ENCODE peak calls at places on chromosomes 5 and 9, in five cellular contexts. K is Caco-2; B is right atrium auricular region; W is DND-41; G is effector memory CD4-positive, alpha-beta T cell. P is an unnamed sample. For H3K4me1, the result is how much of the 10 kb centered on the place peaks cover.

GRCh38 chr5:168076561-168076991 is 214.9 kb upstream of the WWC1 start:
- DNase-seq in K (peak), B (no peak), W (peak), G (no peak), P (peak)

GRCh38 chr5:74762599-74762998 is 4.3 kb downstream of the GFM2 start:
- DNase-seq in K (no peak), B (no peak), W (no peak), G (no peak), P (no peak)

GRCh38 chr9:13424872-13425271 is 145.4 kb upstream of the MPDZ start:
- DNase-seq in K (no peak), B (no peak), W (no peak), G (no peak), P (no peak)

GRCh38 chr5:168317521-168318147 is 26.2 kb downstream of the WWC1 start:
- DNase-seq in K (peak), B (no peak), W (no peak), G (no peak), P (peak)

GRCh38 chr9:87270241-87271234 is 227.1 kb upstream of the DAPK1 start:
- DNase-seq in K (no peak), B (peak), W (no peak), G (no peak), P (peak)

GRCh38 chr5:96006291-96006690 is 44.6 kb upstream of the ELL2 start:
- DNase-seq in K (no peak), B (no peak), W (no peak), G (no peak), P (no peak)

GRCh38 chr5:141516648-141517025 is 27.8 kb downstream of the PCDHGC5 start:
- DNase-seq in K (no peak), B (no peak), W (no peak), G (no peak), P (no peak)

GRCh38 chr5:107805819-107806218 is 135.1 kb upstream of the EFNA5 start:
- DNase-seq in K (no peak), B (no peak), W (no peak), G (no peak), P (no peak)

GRCh38 chr5:107431998-107432397 is 238.7 kb downstream of the EFNA5 start:
- DNase-seq in K (no peak), B (no peak), W (no peak), G (no peak), P (no peak)

GRCh38 chr9:69376651-69377050 is 51.6 kb downstream of the ENTREP1 start:
- DNase-seq in K (no peak), B (peak), W (no peak), G (no peak), P (no peak)

GRCh38 chr9:37034938-37035471 is 937 bp upstream of the PAX5 start:
- DNase-seq in K (no peak), B (no peak), W (no peak), G (no peak), P (no peak)

GRCh38 chr5:109350537-109351270 is 59.1 kb downstream of the PJA2 start:
- DNase-seq in K (no peak), B (no peak), W (no peak), G (no peak), P (peak)

GRCh38 chr9:130174920-130175321 is 2.7 kb downstream of the NCS1 start:
- DNase-seq in K (no peak), B (no peak), W (no peak), G (no peak), P (no peak)

GRCh38 chr9:133119039-133119438 is 2.0 kb downstream of the RALGDS start:
- DNase-seq in K (no peak), B (no peak), W (no peak), G (no peak), P (no peak)

GRCh38 chr9:132407196-132407595 is 556 bp upstream of the TTF1 start:
- DNase-seq in K (no peak), B (no peak), W (no peak), G (no peak), P (no peak)

GRCh38 chr9:124708633-124709032 is 62.5 kb downstream of the NR6A1 start:
- DNase-seq in K (no peak), B (no peak), W (no peak), G (no peak), P (peak)

GRCh38 chr9:69871143-69871834 is 50.7 kb downstream of the CFAP95 start:
- DNase-seq in K (no peak), B (no peak), W (no peak), G (no peak), P (no peak)

GRCh38 chr9:20903214-20903613 is 128.2 kb downstream of the HACD4 start:
- DNase-seq in K (peak), B (no peak), W (no peak), G (no peak), P (no peak)

GRCh38 chr5:15009420-15009819 is 137.8 kb upstream of the ANKH start:
- DNase-seq in K (peak), B (no peak), W (no peak), G (no peak), P (peak)

GRCh38 chr9:3997492-3997891 is 302.4 kb downstream of the GLIS3 start:
- DNase-seq in K (no peak), B (no peak), W (no peak), G (no peak), P (no peak)
- H3K4me1 ChIP-seq in K (under half), B (under half), W (under half), G (under half), P (under half)

DNA sequence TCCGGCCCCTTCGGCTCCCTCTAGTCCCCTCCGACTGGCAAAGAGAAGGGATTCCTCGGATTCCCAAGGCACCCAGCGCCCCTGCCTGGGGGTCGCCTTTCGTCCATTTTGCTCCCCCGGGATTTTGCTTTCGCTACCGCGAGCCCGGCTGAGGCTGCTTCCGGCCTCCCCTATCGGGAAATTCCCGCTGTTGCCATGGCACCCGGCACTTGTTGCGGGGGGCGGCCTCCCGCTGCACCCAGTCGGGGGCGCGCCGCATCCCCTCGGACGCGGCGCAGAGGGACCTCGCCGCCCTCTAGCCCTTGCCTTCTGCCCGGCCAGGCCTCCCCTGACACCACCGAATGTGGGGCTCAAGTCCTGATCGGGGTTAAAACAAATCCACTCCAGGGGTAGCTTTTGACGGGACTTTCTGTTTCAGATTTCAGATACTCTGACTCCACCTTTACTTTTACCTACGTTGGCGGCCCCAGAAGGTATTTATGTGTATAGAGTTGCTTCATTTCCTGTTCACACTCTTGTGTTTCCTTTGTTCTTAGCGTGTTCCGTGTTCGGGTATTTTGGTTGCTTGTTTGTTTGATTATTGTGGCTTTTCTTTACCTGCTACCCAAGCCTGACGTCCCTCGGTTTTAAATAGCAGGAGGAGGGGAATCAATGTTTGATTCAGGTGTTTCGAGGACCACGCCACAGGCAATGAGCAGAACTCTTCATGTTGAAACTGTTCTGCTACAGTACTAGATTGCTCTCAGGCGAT is 1.4 kb downstream of the PARP8 start:
- DNase-seq in K (peak), B (no peak), W (peak), G (peak), P (peak)
- H3K4me1 ChIP-seq in K (under half), B (under half), W (half or more), G (under half), P (under half)

GRCh38 chr5:178372091-178372695 is 139.6 kb upstream of the PHYKPL start:
- DNase-seq in K (no peak), B (no peak), W (no peak), G (no peak), P (no peak)
- H3K4me1 ChIP-seq in K (under half), B (under half), W (under half), G (under half), P (under half)

GRCh38 chr5:97041239-97041638 is 101.2 kb downstream of the LIX1 start:
- DNase-seq in K (peak), B (no peak), W (no peak), G (no peak), P (no peak)
- H3K4me1 ChIP-seq in K (under half), B (under half), W (under half), G (under half), P (under half)

DNA sequence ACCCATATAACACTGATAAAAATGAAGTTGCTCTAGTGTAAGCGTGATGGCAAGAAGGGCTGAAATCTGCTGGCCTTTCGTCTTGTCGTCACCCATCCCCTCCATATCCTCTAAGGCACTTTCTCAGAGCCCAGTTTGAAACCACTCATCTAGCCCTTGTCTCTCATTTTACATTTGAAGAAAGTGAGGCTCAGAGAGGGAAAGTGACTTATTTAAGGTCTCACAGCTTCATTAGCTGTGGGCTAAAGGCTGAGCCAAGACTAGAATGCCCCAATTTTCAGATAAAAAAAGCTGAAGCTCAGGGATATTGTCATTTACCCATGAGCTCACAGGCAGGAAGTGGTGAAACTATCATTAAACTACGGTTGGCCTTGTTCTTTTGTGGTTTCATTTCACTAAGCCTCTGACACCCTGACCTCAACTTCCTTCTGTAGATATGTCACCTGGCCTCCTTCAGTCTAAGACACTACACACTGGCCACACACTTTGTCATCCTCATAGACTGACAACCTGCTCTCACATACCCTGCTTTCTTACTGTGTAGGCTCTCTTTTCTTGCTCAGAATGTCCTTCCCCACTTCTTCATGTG is 176.7 kb upstream of the DMAC1 start:
- DNase-seq in K (no peak), B (no peak), W (peak), G (peak), P (no peak)
- H3K4me1 ChIP-seq in K (under half), B (under half), W (half or more), G (under half), P (under half)

DNA sequence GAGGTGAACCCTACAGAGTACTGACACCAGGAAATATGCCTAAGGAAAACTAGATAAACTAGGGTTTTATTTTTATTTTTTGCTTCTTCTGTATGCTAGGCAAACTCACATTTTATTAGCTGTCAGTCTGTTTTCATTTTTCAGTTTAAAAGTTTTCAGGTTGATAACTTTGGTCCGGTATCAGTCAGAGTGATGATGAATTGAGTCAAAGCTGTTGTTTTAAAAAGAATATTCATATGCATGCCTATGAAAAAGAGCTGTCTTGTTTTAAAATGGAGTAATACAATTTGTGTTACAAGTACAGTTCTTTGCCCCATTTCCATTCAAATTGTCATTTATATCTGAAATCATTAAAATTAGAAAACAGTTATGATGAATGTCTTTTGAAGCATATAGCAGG is 22.6 kb downstream of the MAP3K1 start:
- DNase-seq in K (no peak), B (no peak), W (no peak), G (no peak), P (no peak)
- H3K4me1 ChIP-seq in K (under half), B (under half), W (under half), G (half or more), P (under half)

GRCh38 chr9:137044042-137044441 is 1.9 kb downstream of the NPDC1 start:
- DNase-seq in K (no peak), B (no peak), W (no peak), G (no peak), P (no peak)

GRCh38 chr9:137044502-137045177 is 1.3 kb downstream of the NPDC1 start:
- DNase-seq in K (no peak), B (no peak), W (no peak), G (no peak), P (no peak)

GRCh38 chr9:137045294-137046093 is 483 bp downstream of the NPDC1 start:
- DNase-seq in K (peak), B (no peak), W (no peak), G (no peak), P (peak)

GRCh38 chr9:137041134-137041533 is 4.8 kb downstream of the NPDC1 start:
- DNase-seq in K (no peak), B (no peak), W (no peak), G (no peak), P (no peak)

GRCh38 chr9:137042751-137043727 is 2.9 kb downstream of the NPDC1 start:
- DNase-seq in K (no peak), B (peak), W (no peak), G (no peak), P (no peak)
- H3K4me1 ChIP-seq in K (under half), B (under half), W (under half), G (under half), P (under half)